ENCODE peak calls at places on chromosomes 7 and 10, in nine cellular contexts. J is CD8-positive, alpha-beta memory T cell; S is activated T-cell treated with anti-CD3 and anti-CD28 coated beads for 1 hour; D is progenitor cell of endocrine pancreas; I is amniotic epithelial cell; W is activated CD4-positive, CD25-positive, alpha-beta regulatory T cell; E is posterior vena cava; O is amniotic stem cell; G is WERI-Rb-1. C is an unnamed sample.

GRCh38 chr7:116948934-116949333 is 4.4 kb upstream of the ST7 start:
- DNase-seq in J (no peak), S (no peak), D (no peak), I (peak; percentile 51), W (no peak), E (no peak), O (no peak), G (no peak), C (peak; percentile 32)

GRCh38 chr10:84537447-84537931 is 209.1 kb downstream of the CCSER2 start:
- DNase-seq in J (peak; percentile 45), S (no peak), D (no peak), I (peak; percentile 49), W (no peak), E (no peak), O (peak; percentile 58), G (peak; percentile 50), C (peak; percentile 64)

GRCh38 chr7:50531928-50532327 is 33.3 kb downstream of the DDC start:
- DNase-seq in J (no peak), S (no peak), D (no peak), I (no peak), W (no peak), E (no peak), O (no peak), G (peak; percentile 85), C (no peak)

GRCh38 chr10:88070080-88070880 is 206.9 kb downstream of the PTEN start:
- DNase-seq in J (no peak), S (no peak), D (no peak), I (peak; percentile 81), W (no peak), E (no peak), O (no peak), G (no peak), C (no peak)

GRCh38 chr7:139108256-139109187 is 998 bp downstream of the ZC3HAV1 start:
- DNase-seq in J (no peak), S (no peak), D (peak; percentile 40), I (peak; percentile 23), W (peak; percentile 13), E (no peak), O (no peak), G (no peak), C (peak; percentile 76)

GRCh38 chr7:47571355-47572100 is 10.4 kb downstream of the TNS3 start:
- DNase-seq in J (no peak), S (no peak), D (no peak), I (peak; percentile 61), W (no peak), E (peak; percentile 96), O (no peak), G (no peak), C (peak; percentile 89)

GRCh38 chr10:108424656-108425055 is 1260.2 kb upstream of the SORCS1 start:
- DNase-seq in J (no peak), S (no peak), D (no peak), I (peak; percentile 77), W (no peak), E (no peak), O (peak; percentile 26), G (no peak), C (no peak)

GRCh38 chr10:70478191-70479160 is at the start of gene PALD1:
- DNase-seq in J (peak; percentile 43), S (no peak), D (peak; percentile 31), I (peak; percentile 14), W (no peak), E (peak; percentile 90), O (no peak), G (peak; percentile 55), C (peak; percentile 93)

GRCh38 chr7:83162402-83163256 is at the start of gene PCLO:
- DNase-seq in J (peak; percentile 53), S (peak; percentile 3), D (peak; percentile 88), I (peak; percentile 57), W (no peak), E (peak; percentile 80), O (peak; percentile 11), G (peak; percentile 95), C (peak; percentile 83)

GRCh38 chr7:103343758-103344452 is 662 bp downstream of the DNAJC2 start:
- DNase-seq in J (no peak), S (no peak), D (no peak), I (peak; percentile 34), W (no peak), E (no peak), O (no peak), G (no peak), C (no peak)

GRCh38 chr10:101066146-101066889 is 4.5 kb downstream of the KAZALD1 start:
- DNase-seq in J (peak; percentile 38), S (peak; percentile 33), D (peak; percentile 37), I (no peak), W (no peak), E (peak; percentile 92), O (peak; percentile 71), G (peak; percentile 92), C (peak; percentile 95)

GRCh38 chr10:62046522-62047239 is 145.2 kb downstream of the ARID5B start:
- DNase-seq in J (no peak), S (no peak), D (no peak), I (peak; percentile 98), W (no peak), E (no peak), O (no peak), G (no peak), C (peak; percentile 61)

GRCh38 chr10:112195224-112195623 is 11.7 kb upstream of the GPAM start:
- DNase-seq in J (no peak), S (no peak), D (no peak), I (no peak), W (no peak), E (no peak), O (no peak), G (no peak), C (no peak)

GRCh38 chr10:25080880-25081581 is 64.6 kb downstream of the THNSL1 start:
- DNase-seq in J (peak; percentile 40), S (peak; percentile 41), D (peak; percentile 77), I (peak; percentile 80), W (peak; percentile 7), E (peak; percentile 89), O (peak; percentile 51), G (peak; percentile 74), C (peak; percentile 80)

GRCh38 chr7:47882635-47883034 is 65.6 kb downstream of the PKD1L1 start:
- DNase-seq in J (no peak), S (no peak), D (no peak), I (no peak), W (no peak), E (no peak), O (no peak), G (no peak), C (no peak)

GRCh38 chr10:119550802-119551201 is 8.3 kb upstream of the RGS10 start:
- DNase-seq in J (no peak), S (no peak), D (no peak), I (no peak), W (no peak), E (no peak), O (no peak), G (no peak), C (no peak)

C was measured in right cardiac atrium.